ENCODE peak calls at places on chromosomes 13 and 19, in five cellular contexts. O, Z, B, P and H are unnamed samples.

GRCh38 chr13:40315416-40316064 is 350.9 kb downstream of the FOXO1 start:
- DNase-seq in P (no peak), O (no peak), Z (no peak), B (no peak), H (no peak)

GRCh38 chr19:19644054-19644388 is 564 bp upstream of the GMIP start:
- DNase-seq in P (no peak), O (no peak), Z (no peak), B (no peak), H (no peak)

GRCh38 chr19:29329460-29330134 is 116.6 kb upstream of the UQCRFS1 start:
- DNase-seq in Z (no peak), P (no peak), O (peak; percentile 71), B (peak; percentile 7), H (no peak)

GRCh38 chr13:44068169-44068568 is 188.5 kb downstream of the LACC1 start:
- DNase-seq in P (no peak), B (peak; percentile 57), O (no peak), Z (peak; percentile 55), H (no peak)

GRCh38 chr13:114324334-114324733 is 10.0 kb downstream of the CHAMP1 start:
- DNase-seq in B (no peak), Z (no peak), P (no peak), O (no peak), H (no peak)

GRCh38 chr13:26549713-26550112 is 7.8 kb upstream of the WASF3 start:
- DNase-seq in B (no peak), Z (no peak), O (no peak), P (no peak), H (no peak)

GRCh38 chr13:99496322-99497142 is 4.7 kb upstream of the TM9SF2 start:
- DNase-seq in P (no peak), B (no peak), O (no peak), Z (peak; percentile 9), H (no peak)

GRCh38 chr13:39779337-39780270 is 124.1 kb downstream of the COG6 start:
- DNase-seq in P (no peak), O (no peak), Z (peak; percentile 80), B (peak; percentile 39), H (no peak)

GRCh38 chr13:45704211-45704739 is 2.2 kb downstream of the CBY2 start:
- DNase-seq in B (no peak), Z (no peak), P (no peak), O (no peak), H (no peak)

GRCh38 chr13:23703241-23703640 is 133.0 kb downstream of the TNFRSF19 start:
- DNase-seq in B (no peak), Z (no peak), O (no peak), P (no peak), H (no peak)

GRCh38 chr19:6228523-6229215 is 51.1 kb downstream of the MLLT1 start:
- DNase-seq in Z (no peak), P (no peak), O (no peak), B (no peak), H (no peak)

GRCh38 chr13:109703250-109703649 is 83.1 kb downstream of the IRS2 start:
- DNase-seq in P (no peak), Z (no peak), B (no peak), O (no peak), H (no peak)

GRCh38 chr19:49857834-49858590 is 7.1 kb downstream of the PTOV1 start:
- DNase-seq in Z (no peak), P (no peak), B (no peak), O (no peak), H (no peak)

DNA sequence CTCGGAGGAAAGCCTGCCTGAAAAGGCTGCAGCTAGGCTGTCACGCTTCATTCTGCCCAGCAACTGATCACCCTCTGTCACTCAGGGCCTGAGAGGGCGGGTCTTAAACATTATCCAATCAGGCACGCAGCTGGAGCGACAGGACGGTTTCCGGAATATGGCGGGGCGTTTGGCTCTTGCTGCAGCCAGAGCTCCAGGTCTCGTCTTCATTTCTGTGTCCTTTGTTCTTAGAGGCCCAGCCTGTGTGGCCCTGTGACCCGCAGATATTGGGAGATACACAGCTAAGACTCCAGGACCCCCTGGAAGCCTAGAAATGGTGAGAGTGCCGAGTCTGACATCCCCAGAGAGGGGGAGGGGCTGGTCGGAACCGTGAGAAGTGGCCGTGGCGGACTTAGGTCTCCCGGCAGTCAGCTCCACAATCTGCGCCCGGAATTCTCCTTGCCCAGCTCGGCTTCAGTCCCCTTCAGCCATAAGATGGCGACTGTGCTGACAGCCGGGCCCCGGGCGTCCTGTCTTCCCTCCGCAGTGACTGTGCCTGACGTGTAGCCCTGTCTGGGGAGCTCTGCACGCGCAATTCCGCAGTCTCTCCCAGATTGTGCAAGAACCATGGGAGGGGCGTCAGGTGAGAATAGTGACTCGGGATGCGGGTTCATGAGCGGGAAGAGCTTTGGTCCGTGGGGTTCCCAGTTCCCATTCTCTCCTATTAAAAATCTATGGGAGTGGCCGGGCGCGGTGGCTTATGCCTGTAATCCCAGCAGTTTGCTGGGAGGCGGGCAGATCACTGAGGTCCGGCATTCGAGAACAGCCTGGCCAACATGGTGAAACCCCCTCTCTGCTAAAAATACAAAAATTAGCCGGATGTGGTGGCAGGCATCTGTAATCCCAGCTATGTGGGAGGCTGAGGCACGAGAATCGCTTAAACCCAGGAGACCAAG is at the start of gene ZNF429:
- DNase-seq in O (peak; percentile 88), P (peak; percentile 91), B (peak; percentile 76), Z (peak; percentile 96), H (peak; percentile 93)
- TF ChIP-seq CTCF in O (no peak), P (no peak), B (no peak), Z (no peak), H (no peak)

GRCh38 chr19:55580628-55581144 is at the start of gene ZNF579:
- DNase-seq in P (peak; percentile 91), Z (peak; percentile 86), O (peak; percentile 90), B (peak; percentile 92), H (peak; percentile 92)

GRCh38 chr19:55578761-55579747 is 1.6 kb downstream of the ZNF579 start:
- DNase-seq in B (no peak), O (no peak), Z (no peak), P (no peak), H (no peak)

GRCh38 chr19:55581145-55581827 is 638 bp upstream of the ZNF579 start:
- DNase-seq in B (peak; percentile 45), Z (no peak), O (peak; percentile 75), P (no peak), H (no peak)

GRCh38 chr19:55579766-55580621 is 654 bp downstream of the ZNF579 start:
- DNase-seq in Z (no peak), B (peak; percentile 25), P (no peak), O (peak; percentile 60), H (peak; percentile 73)

GRCh38 chr19:55581828-55582223 is 1.2 kb upstream of the ZNF579 start:
- DNase-seq in O (no peak), Z (no peak), P (no peak), B (no peak), H (no peak)
- TF ChIP-seq CTCF in O (no peak), Z (no peak), P (no peak), B (no peak), H (no peak)

GRCh38 chr19:47730521-47730889 is 14.8 kb upstream of the NOP53 start:
- DNase-seq in O (no peak), P (no peak), Z (no peak), B (no peak), H (no peak)
- TF ChIP-seq CTCF in O (no peak), P (no peak), Z (no peak), B (no peak), H (no peak)

DNA sequence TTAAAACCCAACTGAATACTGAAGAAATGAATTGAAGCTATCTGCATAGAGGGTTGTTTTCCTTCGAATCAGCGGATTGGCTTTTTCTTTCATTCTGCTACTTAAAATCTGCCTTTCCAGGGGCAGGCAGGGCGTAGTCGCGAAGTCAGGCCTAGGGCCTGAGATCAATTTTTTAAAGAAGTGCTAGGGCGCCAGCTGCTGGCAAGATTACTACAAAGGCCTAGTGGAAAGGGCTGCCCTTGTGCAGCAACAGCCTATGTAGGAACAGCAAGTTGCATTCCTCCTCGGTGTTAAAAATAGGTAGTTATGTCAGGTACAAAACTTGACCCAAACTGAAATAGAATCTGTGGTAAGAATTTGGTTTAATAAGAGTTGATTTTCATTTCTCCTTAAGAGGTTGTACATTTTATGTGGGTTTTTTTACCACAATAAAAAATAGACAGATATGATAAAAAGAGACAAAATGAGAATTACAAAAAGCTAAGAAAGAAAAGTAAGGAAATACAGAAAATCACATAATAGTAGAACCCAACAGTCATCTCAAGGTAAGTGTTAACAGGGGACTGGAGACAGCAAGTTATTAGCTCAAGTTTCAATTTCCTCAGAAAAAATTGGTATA is 9.5 kb upstream of the URAD start:
- DNase-seq in B (peak; percentile 59), P (no peak), Z (peak; percentile 12), O (peak; percentile 64), H (peak; percentile 34)
- TF ChIP-seq CTCF in B (peak; percentile 70), P (peak; percentile 67), Z (peak; percentile 70), O (peak; percentile 68), H (no peak)

GRCh38 chr13:71242191-71242590 is 624.8 kb downstream of the DACH1 start:
- DNase-seq in Z (no peak), B (no peak), P (no peak), O (no peak), H (no peak)

GRCh38 chr13:71244181-71244580 is 622.8 kb downstream of the DACH1 start:
- DNase-seq in B (no peak), P (no peak), O (no peak), Z (no peak), H (no peak)

GRCh38 chr13:71237332-71237731 is 629.7 kb downstream of the DACH1 start:
- DNase-seq in P (no peak), Z (no peak), O (no peak), B (no peak), H (no peak)

GRCh38 chr13:71240906-71241305 is 626.1 kb downstream of the DACH1 start:
- DNase-seq in B (peak; percentile 35), P (no peak), Z (peak; percentile 29), O (no peak), H (no peak)
- TF ChIP-seq CTCF in B (peak; percentile 63), P (peak; percentile 76), Z (peak; percentile 70), O (peak; percentile 50), H (no peak)

DNA sequence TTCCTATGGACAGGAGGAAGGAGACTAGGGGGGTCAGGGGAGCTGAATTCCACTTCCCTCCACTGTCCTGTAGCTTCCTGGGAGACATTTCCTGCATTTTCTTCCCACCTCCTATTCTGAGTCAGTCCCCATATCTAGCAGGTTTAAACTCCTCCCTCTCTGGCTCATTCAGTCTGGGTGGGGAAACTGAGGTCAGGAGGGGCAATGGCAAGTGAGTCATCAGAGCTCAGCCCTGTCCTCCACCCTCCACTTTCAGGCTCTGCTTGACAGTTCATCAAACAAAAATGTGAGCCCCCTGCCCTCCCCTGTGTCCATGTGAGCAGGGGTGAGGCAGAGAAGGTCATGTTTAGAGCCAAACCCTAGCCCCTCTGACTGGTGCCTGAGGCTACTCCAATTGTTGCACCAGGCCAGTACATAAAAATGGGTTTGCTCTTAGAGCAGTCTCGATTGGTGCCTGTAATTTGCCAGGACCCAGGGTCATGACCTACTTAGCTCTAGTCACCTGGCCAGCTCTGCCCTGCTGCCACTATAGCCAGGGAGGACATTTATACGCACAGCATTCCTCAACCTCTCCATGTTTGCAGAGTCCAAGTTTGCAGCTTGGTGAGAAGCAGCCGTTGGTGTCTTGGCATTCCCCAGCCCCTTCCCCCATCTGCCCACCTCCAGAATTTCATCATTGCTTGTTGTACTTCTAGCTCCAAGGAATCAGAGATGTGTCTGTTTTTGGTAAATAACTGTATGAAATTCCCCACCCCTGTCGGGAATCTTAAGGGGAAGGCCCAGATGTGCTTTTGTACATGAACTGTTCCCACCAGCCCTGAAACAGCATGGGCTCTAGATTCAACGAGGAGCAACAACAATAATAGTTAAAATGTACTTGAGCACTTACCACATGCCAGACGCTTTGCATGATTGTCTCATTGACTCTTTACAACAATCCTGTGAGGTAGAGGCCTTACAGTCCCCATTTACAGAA is 20.7 kb downstream of the SAMD4B start:
- DNase-seq in Z (peak; percentile 62), P (no peak), B (peak; percentile 4), O (no peak), H (no peak)
- TF ChIP-seq CTCF in Z (no peak), P (no peak), B (no peak), O (no peak), H (no peak)